ENCODE peak calls at places on chromosomes 11 and 22, in six cellular contexts. M, F, J, Y, W and A are unnamed samples.

GRCh38 chr11:61524963-61525587 is 16.5 kb downstream of the LRRC10B start:
- DNase-seq in F (no peak), Y (no peak), W (no peak), M (no peak), J (no peak), A (no peak)

GRCh38 chr22:24325105-24325757 is 54.6 kb downstream of the SPECC1L start:
- DNase-seq in Y (peak), M (no peak), W (no peak), J (peak), F (peak), A (peak)

GRCh38 chr22:45884201-45885067 is 92.5 kb downstream of the WNT7B start:
- DNase-seq in W (no peak), M (no peak), J (no peak), F (no peak), Y (no peak), A (no peak)

GRCh38 chr11:75565916-75566762 is 4.1 kb downstream of the SERPINH1 start:
- DNase-seq in W (no peak), Y (peak), J (no peak), F (no peak), M (no peak), A (no peak)

GRCh38 chr22:31439805-31440204 is 40.4 kb downstream of the DRG1 start:
- DNase-seq in Y (no peak), M (no peak), F (no peak), J (no peak), W (no peak), A (no peak)

GRCh38 chr11:102666331-102666957 is 39.1 kb downstream of the MMP27 start:
- DNase-seq in F (peak), Y (peak), W (no peak), M (no peak), J (peak), A (no peak)

GRCh38 chr11:15006139-15006759 is 34.1 kb upstream of the CALCA start:
- DNase-seq in W (no peak), Y (peak), F (no peak), M (no peak), J (peak), A (no peak)

GRCh38 chr11:46066335-46066734 is 54.9 kb downstream of the PHF21A start:
- DNase-seq in Y (no peak), M (no peak), F (no peak), J (no peak), W (no peak), A (no peak)

GRCh38 chr11:60982184-60982583 is 10.7 kb downstream of the CD6 start:
- DNase-seq in F (no peak), W (no peak), M (no peak), Y (no peak), J (peak), A (no peak)

GRCh38 chr22:40620464-40621046 is 16.0 kb downstream of the MRTFA start:
- DNase-seq in M (no peak), J (no peak), F (no peak), W (no peak), Y (peak), A (no peak)

GRCh38 chr11:66659785-66660184 is 17.9 kb downstream of the RBM4B start:
- DNase-seq in W (no peak), Y (no peak), F (no peak), J (no peak), M (no peak), A (no peak)

GRCh38 chr11:11524436-11525038 is 97.3 kb downstream of the GALNT18 start:
- DNase-seq in Y (no peak), W (no peak), M (no peak), F (no peak), J (no peak), A (no peak)

GRCh38 chr22:33605201-33605600 is 315.1 kb downstream of the LARGE1 start:
- DNase-seq in F (no peak), J (no peak), M (no peak), W (no peak), Y (no peak), A (no peak)

GRCh38 chr11:68377389-68377795 is 65.0 kb downstream of the LRP5 start:
- DNase-seq in M (no peak), F (no peak), W (no peak), J (no peak), Y (peak), A (no peak)

GRCh38 chr22:45885171-45885840 is 91.7 kb downstream of the WNT7B start:
- DNase-seq in Y (no peak), F (no peak), J (no peak), W (no peak), M (no peak), A (no peak)

GRCh38 chr11:131973017-131973416 is 602.6 kb downstream of the NTM start:
- DNase-seq in F (no peak), W (no peak), J (no peak), M (no peak), Y (no peak), A (no peak)

GRCh38 chr22:41925783-41926460 is 684 bp downstream of the TNFRSF13C start:
- DNase-seq in W (peak), Y (peak), F (no peak), J (peak), M (no peak), A (no peak)

GRCh38 chr22:49606562-49606961 is 221.1 kb downstream of the BRD1 start:
- DNase-seq in W (no peak), F (no peak), J (no peak), Y (no peak), M (no peak), A (no peak)

GRCh38 chr22:48553694-48554308 is 1273.9 kb downstream of the BRD1 start:
- DNase-seq in Y (no peak), W (no peak), F (no peak), M (no peak), J (no peak), A (no peak)

GRCh38 chr11:128210148-128210940 is 377.0 kb downstream of the ETS1 start:
- DNase-seq in M (peak), W (no peak), Y (peak), J (no peak), F (peak), A (no peak)

GRCh38 chr11:106397787-106398355 is 320.4 kb downstream of the AASDHPPT start:
- DNase-seq in M (no peak), F (no peak), Y (no peak), W (no peak), J (peak), A (no peak)

GRCh38 chr22:29326481-29326880 is 11.0 kb upstream of the RASL10A start:
- DNase-seq in Y (no peak), M (no peak), F (no peak), W (no peak), J (no peak), A (no peak)

GRCh38 chr11:64545605-64546004 is 45.4 kb upstream of the SLC22A12 start:
- DNase-seq in Y (peak), M (no peak), W (no peak), J (no peak), F (peak), A (no peak)

GRCh38 chr11:112881461-112881860 is 79.8 kb upstream of the NCAM1 start:
- DNase-seq in F (no peak), M (peak), Y (no peak), J (peak), W (no peak), A (no peak)

GRCh38 chr22:19959043-19959586 is 17.5 kb upstream of the TXNRD2 start:
- DNase-seq in F (no peak), Y (peak), J (peak), M (no peak), W (no peak), A (no peak)

GRCh38 chr11:84384637-84385227 is 1098.6 kb upstream of the CCDC90B start:
- DNase-seq in J (peak), M (no peak), W (no peak), F (peak), Y (peak), A (peak)

GRCh38 chr11:16986434-16987204 is 27.6 kb downstream of the PLEKHA7 start:
- DNase-seq in J (peak), Y (no peak), W (no peak), F (no peak), M (no peak), A (no peak)

GRCh38 chr22:38069372-38070249 is 12.4 kb downstream of the PICK1 start:
- DNase-seq in F (peak), W (no peak), M (no peak), J (peak), Y (peak), A (peak)

GRCh38 chr11:109772846-109773400 is 320.3 kb upstream of the ZC3H12C start:
- DNase-seq in M (peak), J (peak), F (no peak), W (no peak), Y (no peak), A (no peak)

GRCh38 chr11:130068986-130069683 is 559 bp upstream of the APLP2 start:
- DNase-seq in M (peak), Y (peak), J (peak), F (peak), W (peak), A (peak)

GRCh38 chr22:26364066-26365015 is 64.7 kb upstream of the ASPHD2 start:
- DNase-seq in J (peak), Y (peak), W (peak), M (peak), F (peak), A (peak)

GRCh38 chr11:32884770-32885384 is 7.7 kb upstream of the QSER1 start:
- DNase-seq in J (peak), F (no peak), M (no peak), Y (peak), W (no peak), A (no peak)

GRCh38 chr22:44429941-44430587 is 68.0 kb downstream of the RTL6 start:
- DNase-seq in J (no peak), M (no peak), W (no peak), F (no peak), Y (no peak), A (no peak)

GRCh38 chr22:17117400-17117799 is 3.8 kb downstream of the TMEM121B start:
- DNase-seq in F (no peak), W (no peak), M (no peak), Y (no peak), J (no peak), A (no peak)